ENCODE peak calls at places on chromosome 4, in ten cellular contexts. V is fibroblast of mammary gland, X is A549, M is fibroblast of pulmonary artery, L is H9, C is D721Med, N is progenitor cell of endocrine pancreas, Q is Calu3, J is transverse colon, A is body of pancreas. S is an unnamed sample.

GRCh38 chr4:19999775-20000414 is 251.8 kb upstream of the SLIT2 start:
- DNase-seq in L (no peak), Q (no peak), J (no peak), V (no peak), M (no peak), C (no peak), N (no peak), X (no peak), A (no peak), S (no peak)

GRCh38 chr4:80183196-80184052 is 13.9 kb upstream of the PRDM8 start:
- DNase-seq in N (no peak), Q (no peak), C (no peak), A (peak; percentile 15), J (peak; percentile 31), X (no peak), M (peak; percentile 21), V (peak; percentile 26), L (peak; percentile 36), S (no peak)

GRCh38 chr4:122672091-122672490 is 51.2 kb upstream of the IL21 start:
- DNase-seq in C (no peak), J (no peak), Q (no peak), M (no peak), X (no peak), A (no peak), V (no peak), N (no peak), L (no peak), S (no peak)

GRCh38 chr4:92814677-92815076 is 510.9 kb downstream of the GRID2 start:
- DNase-seq in M (no peak), C (no peak), L (no peak), X (no peak), Q (no peak), N (no peak), A (no peak), V (no peak), J (no peak), S (no peak)

GRCh38 chr4:77692847-77693432 is 87.3 kb downstream of the CXCL13 start:
- DNase-seq in Q (no peak), M (no peak), N (no peak), J (no peak), V (no peak), A (no peak), L (no peak), C (no peak), X (no peak), S (no peak)

GRCh38 chr4:133866328-133866699 is 335.3 kb downstream of the PABPC4L start:
- DNase-seq in C (no peak), Q (no peak), J (no peak), A (no peak), M (peak; percentile 17), L (no peak), X (no peak), V (peak; percentile 16), N (no peak), S (no peak)

GRCh38 chr4:140246216-140246615 is 92.2 kb upstream of the MAML3 start:
- DNase-seq in C (no peak), J (no peak), Q (no peak), L (no peak), A (no peak), M (no peak), N (no peak), V (no peak), X (no peak), S (no peak)

GRCh38 chr4:88341227-88342192 is 37.1 kb upstream of the HERC6 start:
- DNase-seq in X (peak; percentile 41), Q (no peak), A (no peak), V (peak; percentile 97), M (peak; percentile 89), N (no peak), L (no peak), C (no peak), J (no peak), S (no peak)

GRCh38 chr4:100848865-100849264 is 331.0 kb upstream of the EMCN start:
- DNase-seq in V (no peak), M (no peak), L (peak; percentile 52), X (no peak), C (no peak), Q (no peak), A (no peak), J (no peak), N (no peak), S (no peak)

GRCh38 chr4:158870282-158871049 is 101.6 kb downstream of the FNIP2 start:
- DNase-seq in A (no peak), V (no peak), Q (no peak), J (no peak), X (no peak), C (no peak), L (peak; percentile 88), M (no peak), N (no peak), S (no peak)

GRCh38 chr4:184382189-184382846 is 92.0 kb downstream of the IRF2 start:
- DNase-seq in N (no peak), A (no peak), J (peak; percentile 37), V (no peak), M (no peak), X (no peak), Q (no peak), L (no peak), C (no peak), S (no peak)

GRCh38 chr4:173747537-173748257 is 217.7 kb upstream of the HAND2 start:
- DNase-seq in V (no peak), M (no peak), C (no peak), Q (no peak), A (no peak), L (no peak), X (no peak), J (no peak), N (no peak), S (no peak)

GRCh38 chr4:173746424-173746823 is 216.4 kb upstream of the HAND2 start:
- DNase-seq in N (no peak), M (no peak), C (no peak), X (no peak), Q (no peak), A (no peak), V (no peak), L (no peak), J (no peak), S (no peak)

GRCh38 chr4:173745765-173746164 is 215.7 kb upstream of the HAND2 start:
- DNase-seq in X (no peak), A (no peak), M (no peak), N (no peak), J (no peak), C (no peak), Q (no peak), V (no peak), L (no peak), S (no peak)

GRCh38 chr4:173752610-173753009 is 222.6 kb upstream of the HAND2 start:
- DNase-seq in Q (peak; percentile 24), X (no peak), N (no peak), L (peak; percentile 85), M (peak; percentile 26), J (peak; percentile 31), V (peak; percentile 46), C (no peak), A (peak; percentile 53), S (no peak)

GRCh38 chr4:173748353-173748752 is 218.3 kb upstream of the HAND2 start:
- DNase-seq in C (no peak), A (no peak), J (no peak), X (no peak), M (peak; percentile 58), N (no peak), Q (no peak), V (peak; percentile 56), L (no peak), S (no peak)
- TF ChIP-seq CTCF in C (no peak), A (peak; percentile 49), J (no peak), X (no peak), M (peak; percentile 39), N (no peak), Q (no peak), V (peak; percentile 46), L (no peak), S (no peak)

DNA sequence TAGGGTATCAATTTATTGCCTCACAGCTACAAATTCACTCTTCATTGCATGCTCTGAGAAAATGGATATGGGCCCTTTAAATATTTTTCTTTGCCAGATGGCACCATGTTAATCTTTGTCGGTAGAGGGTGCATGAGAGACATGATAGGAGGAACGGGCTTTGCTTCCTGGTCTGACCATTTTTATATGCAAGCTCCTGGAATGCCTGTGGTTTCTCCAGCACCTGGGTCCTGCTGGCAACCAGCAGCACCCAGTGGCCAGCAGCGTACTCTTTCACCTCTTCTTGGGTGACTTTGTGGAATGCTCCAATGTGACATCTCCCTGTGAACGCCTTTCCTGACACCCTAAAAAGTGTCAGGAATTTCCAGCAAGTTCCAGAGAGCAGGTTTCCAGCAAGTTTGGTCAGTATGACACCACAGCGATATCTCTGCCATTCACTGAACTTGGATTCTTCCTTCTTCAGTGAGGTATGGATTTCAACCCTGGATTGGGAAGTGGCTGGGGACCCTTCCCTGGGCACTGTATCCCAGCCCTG is 140.3 kb upstream of the PGRMC2 start:
- DNase-seq in V (peak; percentile 79), N (no peak), L (no peak), X (peak; percentile 79), C (no peak), M (peak; percentile 86), A (peak; percentile 74), Q (peak; percentile 65), J (peak; percentile 28), S (no peak)
- TF ChIP-seq CTCF in V (peak; percentile 74), N (no peak), L (peak; percentile 36), X (peak; percentile 73), C (peak; percentile 53), M (peak; percentile 63), A (peak; percentile 64), Q (peak; percentile 36), J (peak; percentile 23), S (no peak)

DNA sequence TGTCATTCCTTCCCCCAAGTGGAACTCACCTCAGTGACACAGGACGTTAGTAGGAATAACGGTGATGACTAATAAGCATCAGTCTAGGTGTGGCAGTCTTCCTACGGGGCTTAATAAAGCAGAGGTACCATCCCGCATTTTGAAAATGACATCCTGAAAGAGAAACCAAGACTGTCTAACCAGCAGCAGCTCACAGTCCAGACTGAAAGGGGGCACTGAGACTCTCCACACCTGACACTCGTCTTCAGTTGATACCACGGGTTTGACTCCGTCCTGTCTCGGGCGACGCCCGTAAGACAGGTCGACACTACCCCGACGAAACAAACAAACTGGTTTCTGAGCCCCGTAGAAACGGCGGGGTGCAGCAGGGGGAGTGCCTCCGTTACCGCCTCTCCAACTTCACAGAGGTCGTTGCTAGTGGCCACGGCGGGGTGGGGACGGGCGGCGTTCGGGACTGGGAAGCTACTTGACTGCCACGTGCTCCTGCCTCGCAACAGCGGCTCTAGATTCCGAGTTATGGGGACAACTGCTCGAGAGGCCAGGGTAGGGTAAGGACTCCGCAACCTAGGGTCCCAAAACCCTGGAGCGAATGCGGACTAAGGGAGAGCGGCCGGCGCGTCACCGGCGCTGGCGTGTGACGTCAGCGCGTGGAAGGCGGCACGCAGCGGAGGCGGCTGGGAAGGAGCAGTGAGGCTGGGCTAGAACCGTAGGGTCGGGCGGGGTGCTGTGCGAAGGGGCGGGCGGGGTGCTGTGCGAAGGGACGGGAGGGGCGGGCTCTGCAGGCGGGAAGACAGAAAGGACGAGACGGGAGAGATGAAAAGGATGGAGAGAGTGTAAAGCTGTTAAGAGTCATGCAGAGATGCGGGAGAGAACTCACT is at the start of gene NEK1:
- DNase-seq in X (peak; percentile 74), Q (peak; percentile 81), J (peak; percentile 90), N (peak; percentile 66), A (peak; percentile 81), L (peak; percentile 92), V (peak; percentile 84), C (peak; percentile 47), M (peak; percentile 91), S (peak; percentile 82)
- TF ChIP-seq CTCF in X (no peak), Q (no peak), J (no peak), N (no peak), A (peak; percentile 16), L (no peak), V (no peak), C (no peak), M (no peak), S (no peak)

GRCh38 chr4:105496899-105497298 is 23.0 kb upstream of the PPA2 start:
- DNase-seq in V (no peak), A (no peak), N (no peak), Q (peak; percentile 15), C (no peak), X (no peak), L (no peak), J (no peak), M (no peak), S (no peak)
- TF ChIP-seq CTCF in V (no peak), A (peak; percentile 14), N (no peak), Q (no peak), C (peak; percentile 29), X (no peak), L (peak; percentile 50), J (no peak), M (no peak), S (no peak)